ENCODE peak calls at places on chromosomes 7 and 10, in nine cellular contexts. One of them, this sample, is unnamed.

GRCh38 chr10:53990799-53991238 is 810.2 kb downstream of the PCDH15 start:
- DNase-seq in colonic mucosa: no peak
- DNase-seq in CD8-positive, alpha-beta T cell: no peak
- DNase-seq in cardiac muscle cell: no peak
- DNase-seq in hepatocyte: no peak
- DNase-seq in AG04450: no peak
- DNase-seq in HCT116: no peak
- DNase-seq in fibroblast of lung: no peak
- DNase-seq in HL-60: no peak
- DNase-seq in this sample: no peak

GRCh38 chr10:50857579-50857978 is 27.8 kb downstream of the A1CF start:
- DNase-seq in HL-60: no peak
- DNase-seq in HCT116: no peak
- DNase-seq in CD8-positive, alpha-beta T cell: no peak
- DNase-seq in hepatocyte: no peak
- DNase-seq in colonic mucosa: no peak
- DNase-seq in fibroblast of lung: no peak
- DNase-seq in cardiac muscle cell: no peak
- DNase-seq in AG04450: no peak
- DNase-seq in this sample: no peak

GRCh38 chr7:30925117-30925516 is 13.5 kb downstream of the AQP1 start:
- DNase-seq in cardiac muscle cell: no peak
- DNase-seq in fibroblast of lung: no peak
- DNase-seq in HCT116: no peak
- DNase-seq in colonic mucosa: peak; percentile 14
- DNase-seq in HL-60: no peak
- DNase-seq in hepatocyte: no peak
- DNase-seq in CD8-positive, alpha-beta T cell: no peak
- DNase-seq in AG04450: no peak
- DNase-seq in this sample: no peak

GRCh38 chr7:90946711-90947501 is 317.3 kb upstream of the FZD1 start:
- DNase-seq in hepatocyte: no peak
- DNase-seq in HL-60: no peak
- DNase-seq in colonic mucosa: no peak
- DNase-seq in cardiac muscle cell: no peak
- DNase-seq in fibroblast of lung: no peak
- DNase-seq in AG04450: no peak
- DNase-seq in HCT116: no peak
- DNase-seq in CD8-positive, alpha-beta T cell: no peak
- DNase-seq in this sample: no peak

GRCh38 chr7:41999736-42000283 is 237.2 kb downstream of the GLI3 start:
- DNase-seq in AG04450: no peak
- DNase-seq in fibroblast of lung: no peak
- DNase-seq in colonic mucosa: no peak
- DNase-seq in cardiac muscle cell: no peak
- DNase-seq in HL-60: no peak
- DNase-seq in HCT116: no peak
- DNase-seq in hepatocyte: no peak
- DNase-seq in CD8-positive, alpha-beta T cell: no peak
- DNase-seq in this sample: no peak

GRCh38 chr7:155802291-155802690 is 10.0 kb downstream of the SHH start:
- DNase-seq in fibroblast of lung: no peak
- DNase-seq in hepatocyte: no peak
- DNase-seq in HCT116: no peak
- DNase-seq in HL-60: no peak
- DNase-seq in CD8-positive, alpha-beta T cell: no peak
- DNase-seq in colonic mucosa: no peak
- DNase-seq in cardiac muscle cell: no peak
- DNase-seq in AG04450: no peak
- DNase-seq in this sample: no peak

GRCh38 chr7:98911936-98912335 is 33.6 kb downstream of the TRRAP start:
- DNase-seq in fibroblast of lung: no peak
- DNase-seq in CD8-positive, alpha-beta T cell: no peak
- DNase-seq in hepatocyte: no peak
- DNase-seq in HCT116: no peak
- DNase-seq in cardiac muscle cell: no peak
- DNase-seq in HL-60: no peak
- DNase-seq in AG04450: no peak
- DNase-seq in colonic mucosa: no peak
- DNase-seq in this sample: no peak

GRCh38 chr10:124650820-124651401 is 93.3 kb downstream of the FAM53B start:
- DNase-seq in hepatocyte: no peak
- DNase-seq in AG04450: no peak
- DNase-seq in HCT116: no peak
- DNase-seq in colonic mucosa: no peak
- DNase-seq in CD8-positive, alpha-beta T cell: peak; percentile 86
- DNase-seq in cardiac muscle cell: no peak
- DNase-seq in fibroblast of lung: no peak
- DNase-seq in HL-60: no peak
- DNase-seq in this sample: no peak

GRCh38 chr7:17412883-17413282 is 114.4 kb downstream of the AHR start:
- DNase-seq in hepatocyte: no peak
- DNase-seq in CD8-positive, alpha-beta T cell: no peak
- DNase-seq in HCT116: no peak
- DNase-seq in fibroblast of lung: no peak
- DNase-seq in HL-60: no peak
- DNase-seq in AG04450: no peak
- DNase-seq in cardiac muscle cell: no peak
- DNase-seq in colonic mucosa: no peak
- DNase-seq in this sample: no peak

GRCh38 chr10:125479059-125479458 is 203.9 kb downstream of the TEX36 start:
- DNase-seq in colonic mucosa: no peak
- DNase-seq in hepatocyte: no peak
- DNase-seq in cardiac muscle cell: no peak
- DNase-seq in HCT116: peak; percentile 16
- DNase-seq in fibroblast of lung: no peak
- DNase-seq in HL-60: no peak
- DNase-seq in AG04450: no peak
- DNase-seq in CD8-positive, alpha-beta T cell: no peak
- DNase-seq in this sample: no peak

GRCh38 chr10:8193546-8193945 is 139.1 kb downstream of the GATA3 start:
- DNase-seq in AG04450: no peak
- DNase-seq in CD8-positive, alpha-beta T cell: no peak
- DNase-seq in colonic mucosa: no peak
- DNase-seq in HL-60: no peak
- DNase-seq in hepatocyte: no peak
- DNase-seq in fibroblast of lung: no peak
- DNase-seq in cardiac muscle cell: no peak
- DNase-seq in HCT116: no peak
- DNase-seq in this sample: no peak

DNA sequence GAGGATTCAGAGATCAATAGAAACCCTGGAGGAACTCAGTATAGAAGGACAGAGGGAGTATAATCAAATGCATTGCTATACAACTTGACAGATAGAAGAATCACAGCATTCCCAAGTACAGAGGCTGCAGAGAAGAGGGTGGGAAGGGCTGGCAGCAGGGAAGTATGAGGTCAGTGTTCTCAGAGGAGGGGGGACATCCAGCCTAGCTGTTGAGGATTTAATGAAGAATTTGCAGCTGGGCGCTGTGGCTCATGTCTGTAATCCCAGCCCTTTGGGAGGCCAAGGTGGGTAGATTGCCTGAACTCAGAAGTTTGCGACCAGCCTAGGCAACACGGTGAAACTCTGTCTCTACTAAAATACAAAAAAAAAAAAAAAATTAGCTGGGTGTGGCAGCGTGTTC is 76.0 kb downstream of the CCNY start:
- DNase-seq in colonic mucosa: no peak
- DNase-seq in HCT116: no peak
- DNase-seq in hepatocyte: no peak
- DNase-seq in AG04450: no peak
- DNase-seq in CD8-positive, alpha-beta T cell: no peak
- DNase-seq in fibroblast of lung: no peak
- DNase-seq in HL-60: no peak
- DNase-seq in cardiac muscle cell: no peak
- DNase-seq in this sample: no peak
- H3K4me3 ChIP-seq in colonic mucosa: no peak overlapping the region
- H3K4me3 ChIP-seq in HCT116: no peak overlapping the region
- H3K4me3 ChIP-seq in hepatocyte: no peak overlapping the region
- H3K4me3 ChIP-seq in AG04450: no peak overlapping the region
- H3K4me3 ChIP-seq in CD8-positive, alpha-beta T cell: no peak overlapping the region
- H3K4me3 ChIP-seq in fibroblast of lung: no peak overlapping the region
- H3K4me3 ChIP-seq in HL-60: no peak overlapping the region
- H3K4me3 ChIP-seq in cardiac muscle cell: no peak overlapping the region
- H3K4me3 ChIP-seq in this sample: no peak overlapping the region

GRCh38 chr7:92245487-92246362 is at the start of the genes ANKIB1 and KRIT1:
- DNase-seq in cardiac muscle cell: peak; percentile 92
- DNase-seq in HCT116: peak; percentile 81
- DNase-seq in fibroblast of lung: peak; percentile 78
- DNase-seq in CD8-positive, alpha-beta T cell: peak; percentile 90
- DNase-seq in colonic mucosa: peak; percentile 90
- DNase-seq in HL-60: peak; percentile 91
- DNase-seq in AG04450: peak; percentile 21
- DNase-seq in hepatocyte: peak; percentile 91
- DNase-seq in this sample: peak; percentile 32
- TF ChIP-seq CTCF in cardiac muscle cell: peak; percentile 12
- TF ChIP-seq CTCF in HCT116: peak; percentile 4
- TF ChIP-seq CTCF in fibroblast of lung: peak; percentile 7
- TF ChIP-seq CTCF in CD8-positive, alpha-beta T cell: no peak
- TF ChIP-seq CTCF in colonic mucosa: no peak
- TF ChIP-seq CTCF in HL-60: no peak
- TF ChIP-seq CTCF in AG04450: peak; percentile 16
- TF ChIP-seq CTCF in hepatocyte: peak; percentile 23
- TF ChIP-seq CTCF in this sample: no peak

GRCh38 chr7:13988765-13989137 is 715 bp downstream of the ETV1 start:
- DNase-seq in HL-60: no peak
- DNase-seq in AG04450: no peak
- DNase-seq in cardiac muscle cell: peak; percentile 34
- DNase-seq in fibroblast of lung: peak; percentile 64
- DNase-seq in colonic mucosa: peak; percentile 19
- DNase-seq in HCT116: no peak
- DNase-seq in CD8-positive, alpha-beta T cell: no peak
- DNase-seq in hepatocyte: peak; percentile 16
- DNase-seq in this sample: no peak
- H3K27me3 ChIP-seq in HL-60: peaks cover 3% of the 10 kb centered on the region
- H3K27me3 ChIP-seq in AG04450: no peaks in the 10 kb centered on the region
- H3K27me3 ChIP-seq in cardiac muscle cell: no peaks in the 10 kb centered on the region
- H3K27me3 ChIP-seq in fibroblast of lung: no peaks in the 10 kb centered on the region
- H3K27me3 ChIP-seq in colonic mucosa: no peaks in the 10 kb centered on the region
- H3K27me3 ChIP-seq in HCT116: no peaks in the 10 kb centered on the region
- H3K27me3 ChIP-seq in CD8-positive, alpha-beta T cell: peaks cover 9% of the 10 kb centered on the region
- H3K27me3 ChIP-seq in hepatocyte: no peaks in the 10 kb centered on the region
- H3K27me3 ChIP-seq in this sample: no peaks in the 10 kb centered on the region

GRCh38 chr10:4653160-4653559 is 172.8 kb upstream of the AKR1E2 start:
- DNase-seq in HCT116: no peak
- DNase-seq in CD8-positive, alpha-beta T cell: no peak
- DNase-seq in HL-60: no peak
- DNase-seq in hepatocyte: no peak
- DNase-seq in fibroblast of lung: no peak
- DNase-seq in colonic mucosa: no peak
- DNase-seq in cardiac muscle cell: no peak
- DNase-seq in AG04450: no peak
- DNase-seq in this sample: no peak
- H3K4me3 ChIP-seq in HCT116: no peak overlapping the region
- H3K4me3 ChIP-seq in CD8-positive, alpha-beta T cell: no peak overlapping the region
- H3K4me3 ChIP-seq in HL-60: no peak overlapping the region
- H3K4me3 ChIP-seq in hepatocyte: no peak overlapping the region
- H3K4me3 ChIP-seq in fibroblast of lung: no peak overlapping the region
- H3K4me3 ChIP-seq in colonic mucosa: no peak overlapping the region
- H3K4me3 ChIP-seq in cardiac muscle cell: no peak overlapping the region
- H3K4me3 ChIP-seq in AG04450: no peak overlapping the region
- H3K4me3 ChIP-seq in this sample: no peak overlapping the region

DNA sequence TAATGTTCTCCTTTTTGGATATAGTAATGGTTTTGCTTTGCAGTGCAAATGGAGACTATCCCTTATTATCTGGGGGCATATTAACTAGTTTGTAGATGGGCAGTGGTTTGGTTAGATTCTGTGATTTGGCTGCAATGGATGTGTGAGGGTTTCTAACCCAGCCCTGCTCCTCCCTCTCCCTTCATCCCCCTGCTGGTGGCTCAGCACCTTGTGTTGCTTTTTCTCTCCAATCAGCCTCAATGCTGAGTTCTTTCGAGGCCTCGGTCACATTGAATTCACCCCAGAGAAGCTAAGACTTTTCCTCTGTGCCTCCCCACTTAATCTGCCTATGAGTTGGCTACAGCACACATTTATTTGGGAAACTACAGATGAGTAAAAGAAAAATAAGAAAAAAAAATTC is 120.0 kb downstream of the MALRD1 start:
- DNase-seq in HCT116: no peak
- DNase-seq in fibroblast of lung: peak; percentile 6
- DNase-seq in cardiac muscle cell: peak; percentile 15
- DNase-seq in HL-60: no peak
- DNase-seq in CD8-positive, alpha-beta T cell: no peak
- DNase-seq in hepatocyte: no peak
- DNase-seq in AG04450: no peak
- DNase-seq in colonic mucosa: no peak
- DNase-seq in this sample: no peak
- TF ChIP-seq CTCF in HCT116: no peak
- TF ChIP-seq CTCF in fibroblast of lung: no peak
- TF ChIP-seq CTCF in cardiac muscle cell: no peak
- TF ChIP-seq CTCF in HL-60: no peak
- TF ChIP-seq CTCF in CD8-positive, alpha-beta T cell: no peak
- TF ChIP-seq CTCF in hepatocyte: peak; percentile 19
- TF ChIP-seq CTCF in AG04450: peak; percentile 59
- TF ChIP-seq CTCF in colonic mucosa: no peak
- TF ChIP-seq CTCF in this sample: no peak

GRCh38 chr7:100765250-100765649 is 31.9 kb downstream of the ZAN start:
- DNase-seq in AG04450: no peak
- DNase-seq in fibroblast of lung: no peak
- DNase-seq in colonic mucosa: no peak
- DNase-seq in HL-60: no peak
- DNase-seq in hepatocyte: no peak
- DNase-seq in cardiac muscle cell: no peak
- DNase-seq in HCT116: no peak
- DNase-seq in CD8-positive, alpha-beta T cell: no peak
- DNase-seq in this sample: no peak
- H3K27me3 ChIP-seq in AG04450: peaks cover 35% of the 10 kb centered on the region
- H3K27me3 ChIP-seq in fibroblast of lung: peaks cover 3% of the 10 kb centered on the region
- H3K27me3 ChIP-seq in colonic mucosa: no peaks in the 10 kb centered on the region
- H3K27me3 ChIP-seq in HL-60: no peaks in the 10 kb centered on the region
- H3K27me3 ChIP-seq in hepatocyte: no peaks in the 10 kb centered on the region
- H3K27me3 ChIP-seq in cardiac muscle cell: no peaks in the 10 kb centered on the region
- H3K27me3 ChIP-seq in HCT116: no peaks in the 10 kb centered on the region
- H3K27me3 ChIP-seq in CD8-positive, alpha-beta T cell: no peaks in the 10 kb centered on the region
- H3K27me3 ChIP-seq in this sample: peaks cover 14% of the 10 kb centered on the region

DNA sequence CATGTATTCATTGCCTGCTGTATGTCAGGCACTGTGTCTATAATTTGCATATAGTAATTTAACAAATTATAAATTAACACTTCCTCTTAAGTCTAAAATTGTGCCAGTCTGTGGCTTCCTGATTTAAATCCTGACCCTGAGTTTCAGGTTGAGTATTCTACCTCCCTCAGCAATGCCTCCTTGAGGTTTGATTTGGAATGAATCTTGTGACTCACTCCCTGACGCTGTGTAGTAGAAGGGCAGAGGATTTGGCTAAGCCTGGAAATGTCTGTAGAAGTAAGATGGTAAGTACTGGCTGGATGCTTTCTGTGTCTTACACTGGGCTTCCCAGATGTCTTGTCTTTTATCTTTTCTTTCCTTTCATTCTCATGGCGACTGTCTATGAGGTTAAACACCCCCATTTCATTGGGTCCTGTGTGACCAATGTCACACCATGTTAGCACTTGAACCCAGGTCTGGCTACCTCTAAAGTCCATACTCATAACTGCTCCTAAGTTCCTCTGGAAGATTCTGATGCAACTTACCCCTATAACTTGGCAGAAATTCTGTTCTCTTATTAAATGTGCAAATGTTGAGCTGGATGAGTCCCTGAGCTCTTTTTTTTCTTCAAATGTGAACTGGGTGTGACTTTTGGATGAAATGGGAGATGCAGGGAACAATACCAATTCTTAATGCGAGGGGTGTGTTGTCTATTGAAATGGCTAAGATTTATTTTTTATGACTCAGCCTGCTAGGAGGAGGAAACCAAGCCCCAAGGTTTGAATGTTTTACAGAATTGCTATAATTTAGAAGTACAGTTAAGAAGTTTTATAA is 48.5 kb downstream of the PLCE1 start:
- DNase-seq in AG04450: peak; percentile 18
- DNase-seq in CD8-positive, alpha-beta T cell: no peak
- DNase-seq in HL-60: no peak
- DNase-seq in fibroblast of lung: peak; percentile 75
- DNase-seq in colonic mucosa: peak; percentile 56
- DNase-seq in HCT116: peak; percentile 12
- DNase-seq in hepatocyte: peak; percentile 39
- DNase-seq in cardiac muscle cell: no peak
- DNase-seq in this sample: peak; percentile 89
- H3K4me3 ChIP-seq in AG04450: no peak overlapping the region
- H3K4me3 ChIP-seq in CD8-positive, alpha-beta T cell: no peak overlapping the region
- H3K4me3 ChIP-seq in HL-60: no peak overlapping the region
- H3K4me3 ChIP-seq in fibroblast of lung: no peak overlapping the region
- H3K4me3 ChIP-seq in colonic mucosa: no peak overlapping the region
- H3K4me3 ChIP-seq in HCT116: no peak overlapping the region
- H3K4me3 ChIP-seq in hepatocyte: no peak overlapping the region
- H3K4me3 ChIP-seq in cardiac muscle cell: no peak overlapping the region
- H3K4me3 ChIP-seq in this sample: no peak overlapping the region